ENCODE peak calls at places on chromosomes 13 and 19, in six cellular contexts. K is GM19239; O is stimulated activated CD8-positive, alpha-beta memory T cell treated with anti-CD3 and anti-CD28 coated beads, Interleukin-7, amount 100 ng/mL, for 4 hours; Q is stimulated activated CD4-positive, alpha-beta T cell treated with anti-CD3 and anti-CD28 coated beads, TNF-alpha, amount 100 ng/mL, for 1 hour; I is NCI-H1048; H is hepatic stellate cell. Y is an unnamed sample.

GRCh38 chr13:72689181-72689696 is 38.2 kb downstream of the MZT1 start:
- DNase-seq in H (no peak), I (no peak), K (no peak), Q (no peak), O (no peak), Y (no peak)

GRCh38 chr19:2394669-2395292 is 32.6 kb downstream of the TIMM13 start:
- DNase-seq in H (peak), Q (no peak), I (no peak), O (no peak), K (no peak), Y (no peak)

GRCh38 chr13:20425819-20426219 is 99.8 kb downstream of the CRYL1 start:
- DNase-seq in H (no peak), O (no peak), I (peak), Q (no peak), K (no peak), Y (no peak)

GRCh38 chr19:31955884-31956283 is 389.5 kb upstream of the ZNF507 start:
- DNase-seq in Q (no peak), H (no peak), O (no peak), K (no peak), I (no peak), Y (no peak)

GRCh38 chr13:30868806-30869470 is 37.1 kb upstream of the MEDAG start:
- DNase-seq in H (no peak), O (no peak), I (no peak), K (no peak), Q (no peak), Y (no peak)

GRCh38 chr13:50203256-50204083 is 188.2 kb downstream of the KCNRG start:
- DNase-seq in Q (no peak), O (no peak), H (no peak), I (no peak), K (no peak), Y (no peak)

GRCh38 chr19:40424637-40425449 is 949 bp downstream of the SERTAD1 start:
- DNase-seq in K (no peak), H (peak), Q (no peak), O (no peak), I (no peak), Y (peak)

GRCh38 chr19:43667524-43668405 is 2.2 kb downstream of the PLAUR start:
- DNase-seq in I (peak), H (peak), O (no peak), Q (no peak), K (no peak), Y (no peak)

GRCh38 chr13:41603917-41604316 is 146.6 kb downstream of the RGCC start:
- DNase-seq in H (no peak), I (no peak), K (no peak), O (no peak), Q (no peak), Y (no peak)

GRCh38 chr19:37932985-37933953 is 26.3 kb downstream of the SIPA1L3 start:
- DNase-seq in Q (no peak), O (no peak), I (no peak), K (no peak), H (peak), Y (no peak)

GRCh38 chr19:43901395-43902390 is 33.4 kb downstream of the ZNF45 start:
- DNase-seq in K (peak), H (peak), Q (peak), O (peak), I (no peak), Y (peak)

GRCh38 chr19:45470147-45471081 is 2.6 kb downstream of the FOSB start:
- DNase-seq in I (no peak), K (no peak), O (no peak), Q (no peak), H (peak), Y (no peak)

GRCh38 chr13:53216767-53217166 is 188.2 kb downstream of the OLFM4 start:
- DNase-seq in I (no peak), H (no peak), Q (no peak), K (no peak), O (no peak), Y (no peak)

GRCh38 chr19:5967571-5967970 is 10.4 kb downstream of the RANBP3 start:
- DNase-seq in K (no peak), O (no peak), H (no peak), Q (no peak), I (no peak), Y (no peak)

GRCh38 chr13:109105899-109106298 is 476.5 kb downstream of the MYO16 start:
- DNase-seq in K (no peak), O (no peak), H (no peak), Q (no peak), I (no peak), Y (no peak)

GRCh38 chr13:51921790-51922740 is 60.3 kb downstream of the CCDC70 start:
- DNase-seq in I (no peak), Q (no peak), K (no peak), O (no peak), H (no peak), Y (no peak)

GRCh38 chr13:110561335-110562033 is at the start of gene RAB20:
- DNase-seq in I (peak), K (peak), Q (peak), H (peak), O (peak), Y (peak)

GRCh38 chr13:20190481-20191310 is 2.0 kb downstream of the GJB2 start:
- DNase-seq in H (no peak), I (no peak), Q (no peak), O (no peak), K (no peak), Y (no peak)

GRCh38 chr19:22532388-22533310 is 101.5 kb upstream of the ZNF492 start:
- DNase-seq in O (no peak), H (no peak), I (no peak), Q (no peak), K (no peak), Y (no peak)

GRCh38 chr19:15453906-15454305 is 4.2 kb upstream of the WIZ start:
- DNase-seq in O (no peak), H (no peak), I (no peak), Q (no peak), K (no peak), Y (no peak)

GRCh38 chr13:27770809-27771208 is 21.5 kb upstream of the GSX1 start:
- DNase-seq in H (no peak), K (no peak), O (no peak), Q (no peak), I (no peak), Y (peak)

Y was measured in HEK293T.